ENCODE peak calls at places on chromosome 10, in six cellular contexts. One of them, this sample, is unnamed.

GRCh38 chr10:103542764-103543616 is 49.5 kb downstream of the NEURL1 start:
- DNase-seq in H1: no peak
- DNase-seq in HepG2: peak
- DNase-seq in HCT116: peak
- DNase-seq in K562: peak
- DNase-seq in SK-N-SH: peak
- DNase-seq in this sample: no peak

GRCh38 chr10:96910488-96911395 is 78.6 kb downstream of the LCOR start:
- DNase-seq in H1: no peak
- DNase-seq in HepG2: peak
- DNase-seq in HCT116: peak
- DNase-seq in K562: peak
- DNase-seq in SK-N-SH: peak
- DNase-seq in this sample: no peak

GRCh38 chr10:79347894-79348639 is 798 bp downstream of the PPIF start:
- DNase-seq in H1: no peak
- DNase-seq in HepG2: peak
- DNase-seq in HCT116: peak
- DNase-seq in K562: peak
- DNase-seq in SK-N-SH: peak
- DNase-seq in this sample: peak

GRCh38 chr10:80194373-80195045 is 10.8 kb downstream of the ANXA11 start:
- DNase-seq in H1: no peak
- DNase-seq in HepG2: no peak
- DNase-seq in HCT116: no peak
- DNase-seq in K562: no peak
- DNase-seq in SK-N-SH: no peak
- DNase-seq in this sample: no peak

GRCh38 chr10:118564652-118565051 is 30.8 kb downstream of the PRLHR start:
- DNase-seq in H1: no peak
- DNase-seq in HepG2: no peak
- DNase-seq in HCT116: no peak
- DNase-seq in K562: peak
- DNase-seq in SK-N-SH: peak
- DNase-seq in this sample: peak

GRCh38 chr10:35079763-35080162 is 10.4 kb downstream of the CUL2 start:
- DNase-seq in H1: no peak
- DNase-seq in HepG2: no peak
- DNase-seq in HCT116: peak
- DNase-seq in K562: no peak
- DNase-seq in SK-N-SH: no peak
- DNase-seq in this sample: no peak

GRCh38 chr10:91051834-91052233 is 130.9 kb upstream of the ANKRD1 start:
- DNase-seq in H1: no peak
- DNase-seq in HepG2: no peak
- DNase-seq in HCT116: no peak
- DNase-seq in K562: no peak
- DNase-seq in SK-N-SH: no peak
- DNase-seq in this sample: no peak

GRCh38 chr10:50885097-50885859 is at the start of gene A1CF:
- DNase-seq in H1: no peak
- DNase-seq in HepG2: peak
- DNase-seq in HCT116: no peak
- DNase-seq in K562: no peak
- DNase-seq in SK-N-SH: no peak
- DNase-seq in this sample: no peak

GRCh38 chr10:90289037-90289436 is 568.8 kb downstream of the HTR7 start:
- DNase-seq in H1: no peak
- DNase-seq in HepG2: no peak
- DNase-seq in HCT116: no peak
- DNase-seq in K562: no peak
- DNase-seq in SK-N-SH: no peak
- DNase-seq in this sample: no peak

GRCh38 chr10:29598861-29599311 is 35.9 kb downstream of the SVIL start:
- DNase-seq in H1: no peak
- DNase-seq in HepG2: no peak
- DNase-seq in HCT116: no peak
- DNase-seq in K562: no peak
- DNase-seq in SK-N-SH: no peak
- DNase-seq in this sample: no peak
- TF ChIP-seq JUND in H1: no peak
- TF ChIP-seq JUND in HepG2: no peak
- TF ChIP-seq JUND in HCT116: no peak
- TF ChIP-seq JUND in K562: no peak
- TF ChIP-seq JUND in SK-N-SH: no peak
- TF ChIP-seq JUND in this sample: no peak

GRCh38 chr10:125060851-125061556 is 99.4 kb downstream of the CTBP2 start:
- DNase-seq in H1: peak
- DNase-seq in HepG2: peak
- DNase-seq in HCT116: peak
- DNase-seq in K562: no peak
- DNase-seq in SK-N-SH: peak
- DNase-seq in this sample: peak
- TF ChIP-seq JUND in H1: no peak
- TF ChIP-seq JUND in HepG2: no peak
- TF ChIP-seq JUND in HCT116: no peak
- TF ChIP-seq JUND in K562: no peak
- TF ChIP-seq JUND in SK-N-SH: no peak
- TF ChIP-seq JUND in this sample: no peak

GRCh38 chr10:64182671-64183070 is 661.5 kb downstream of the REEP3 start:
- DNase-seq in H1: no peak
- DNase-seq in HepG2: no peak
- DNase-seq in HCT116: no peak
- DNase-seq in K562: no peak
- DNase-seq in SK-N-SH: no peak
- DNase-seq in this sample: no peak
- TF ChIP-seq JUND in H1: no peak
- TF ChIP-seq JUND in HepG2: no peak
- TF ChIP-seq JUND in HCT116: no peak
- TF ChIP-seq JUND in K562: no peak
- TF ChIP-seq JUND in SK-N-SH: no peak
- TF ChIP-seq JUND in this sample: no peak

GRCh38 chr10:7479861-7480598 is 69.2 kb upstream of the SFMBT2 start:
- DNase-seq in H1: no peak
- DNase-seq in HepG2: no peak
- DNase-seq in HCT116: no peak
- DNase-seq in K562: no peak
- DNase-seq in SK-N-SH: no peak
- DNase-seq in this sample: no peak

GRCh38 chr10:7478727-7479457 is 68.1 kb upstream of the SFMBT2 start:
- DNase-seq in H1: no peak
- DNase-seq in HepG2: no peak
- DNase-seq in HCT116: no peak
- DNase-seq in K562: no peak
- DNase-seq in SK-N-SH: no peak
- DNase-seq in this sample: no peak

GRCh38 chr10:7475954-7476353 is 65.1 kb upstream of the SFMBT2 start:
- DNase-seq in H1: no peak
- DNase-seq in HepG2: no peak
- DNase-seq in HCT116: no peak
- DNase-seq in K562: no peak
- DNase-seq in SK-N-SH: no peak
- DNase-seq in this sample: no peak

GRCh38 chr10:7475046-7475860 is 64.4 kb upstream of the SFMBT2 start:
- DNase-seq in H1: no peak
- DNase-seq in HepG2: no peak
- DNase-seq in HCT116: no peak
- DNase-seq in K562: no peak
- DNase-seq in SK-N-SH: peak
- DNase-seq in this sample: no peak

GRCh38 chr10:7477538-7478334 is 66.9 kb upstream of the SFMBT2 start:
- DNase-seq in H1: no peak
- DNase-seq in HepG2: no peak
- DNase-seq in HCT116: no peak
- DNase-seq in K562: no peak
- DNase-seq in SK-N-SH: no peak
- DNase-seq in this sample: no peak
- TF ChIP-seq JUND in H1: no peak
- TF ChIP-seq JUND in HepG2: no peak
- TF ChIP-seq JUND in HCT116: no peak
- TF ChIP-seq JUND in K562: no peak
- TF ChIP-seq JUND in SK-N-SH: no peak
- TF ChIP-seq JUND in this sample: no peak

DNA sequence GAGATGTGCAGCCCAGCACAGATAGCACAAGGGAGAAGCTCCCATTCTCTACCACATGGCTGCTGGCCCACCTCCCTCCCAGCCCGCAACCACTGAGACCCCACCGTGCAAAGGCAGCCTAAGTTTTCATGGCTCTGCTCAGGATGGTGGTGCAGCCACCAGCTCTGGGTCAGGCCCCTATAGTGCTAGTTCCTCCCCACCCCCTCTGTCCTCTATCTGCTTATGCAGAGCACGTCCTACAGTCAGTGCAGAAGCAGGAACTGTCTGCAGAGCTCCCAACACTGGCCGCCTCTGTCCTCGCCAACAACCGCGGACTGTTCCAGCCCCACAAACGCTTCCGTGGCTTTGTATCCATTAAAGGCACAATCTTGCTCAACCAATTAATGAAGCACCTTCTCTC is 278.9 kb downstream of the GRID1 start:
- DNase-seq in H1: no peak
- DNase-seq in HepG2: no peak
- DNase-seq in HCT116: no peak
- DNase-seq in K562: no peak
- DNase-seq in SK-N-SH: no peak
- DNase-seq in this sample: no peak
- TF ChIP-seq JUND in H1: no peak
- TF ChIP-seq JUND in HepG2: no peak
- TF ChIP-seq JUND in HCT116: no peak
- TF ChIP-seq JUND in K562: no peak
- TF ChIP-seq JUND in SK-N-SH: no peak
- TF ChIP-seq JUND in this sample: no peak

GRCh38 chr10:60192986-60193385 is 196.7 kb downstream of the ANK3 start:
- DNase-seq in H1: no peak
- DNase-seq in HepG2: no peak
- DNase-seq in HCT116: no peak
- DNase-seq in K562: no peak
- DNase-seq in SK-N-SH: peak
- DNase-seq in this sample: no peak
- TF ChIP-seq JUND in H1: no peak
- TF ChIP-seq JUND in HepG2: no peak
- TF ChIP-seq JUND in HCT116: no peak
- TF ChIP-seq JUND in K562: no peak
- TF ChIP-seq JUND in SK-N-SH: no peak
- TF ChIP-seq JUND in this sample: no peak

DNA sequence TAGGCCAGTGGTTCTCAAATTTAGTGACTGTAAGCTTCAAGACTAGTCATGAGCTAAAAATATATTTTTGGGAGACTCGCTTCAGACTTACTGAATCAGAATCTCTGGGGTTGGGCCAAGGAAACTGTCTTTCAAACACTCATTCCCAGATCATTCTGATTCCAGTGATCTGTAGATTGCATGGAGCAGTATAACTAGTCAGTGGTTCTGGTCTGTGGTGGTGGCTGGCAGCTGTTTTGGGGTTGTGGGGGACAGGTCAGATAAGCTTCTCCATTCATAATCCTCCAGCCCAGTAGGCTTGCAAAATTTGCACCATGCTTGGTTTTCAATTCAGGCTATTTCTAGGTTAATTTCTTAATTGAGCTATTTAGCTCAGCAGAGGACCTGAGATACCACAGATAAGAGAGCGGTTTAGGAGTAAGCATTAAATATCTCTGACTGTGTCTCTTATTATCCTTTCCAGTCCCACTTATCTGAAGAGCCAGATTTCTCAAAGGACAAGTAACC is 3.8 kb upstream of the KAT6B start:
- DNase-seq in H1: no peak
- DNase-seq in HepG2: no peak
- DNase-seq in HCT116: no peak
- DNase-seq in K562: no peak
- DNase-seq in SK-N-SH: no peak
- DNase-seq in this sample: no peak
- TF ChIP-seq JUND in H1: no peak
- TF ChIP-seq JUND in HepG2: no peak
- TF ChIP-seq JUND in HCT116: no peak
- TF ChIP-seq JUND in K562: no peak
- TF ChIP-seq JUND in SK-N-SH: no peak
- TF ChIP-seq JUND in this sample: no peak